ENCODE peak calls at places on chromosome 16, in seven cellular contexts. B, Q, W, H, M, X and R are unnamed samples.

GRCh38 chr16:87369796-87370719 is 13.5 kb downstream of the FBXO31 start:
- DNase-seq in M (no peak), B (no peak), Q (no peak), X (no peak), H (no peak), W (no peak), R (no peak)

GRCh38 chr16:63745456-63745855 is 1376.4 kb downstream of the CDH11 start:
- DNase-seq in M (no peak), X (no peak), H (no peak), B (no peak), W (peak; percentile 17), Q (no peak), R (no peak)

GRCh38 chr16:27767971-27768591 is 218.1 kb downstream of the KATNIP start:
- DNase-seq in W (no peak), X (no peak), B (no peak), Q (no peak), M (no peak), H (no peak), R (no peak)

GRCh38 chr16:84228321-84228838 is 11.4 kb downstream of the KCNG4 start:
- DNase-seq in X (peak; percentile 38), B (no peak), M (peak; percentile 54), H (no peak), W (peak; percentile 10), Q (peak; percentile 82), R (peak; percentile 59)

GRCh38 chr16:51245306-51245705 is 94.2 kb upstream of the SALL1 start:
- DNase-seq in M (no peak), B (no peak), H (no peak), X (no peak), W (no peak), Q (peak; percentile 46), R (no peak)

GRCh38 chr16:7161886-7162285 is 170.8 kb upstream of the RBFOX1 start:
- DNase-seq in X (no peak), H (no peak), M (no peak), W (no peak), B (no peak), Q (no peak), R (no peak)

GRCh38 chr16:12497558-12497957 is 306.1 kb downstream of the CPPED1 start:
- DNase-seq in W (no peak), X (no peak), M (no peak), Q (no peak), B (no peak), H (no peak), R (no peak)

GRCh38 chr16:4461250-4462085 is 13.0 kb downstream of the NMRAL1 start:
- DNase-seq in X (no peak), W (no peak), H (no peak), B (no peak), Q (no peak), M (peak; percentile 60), R (no peak)

GRCh38 chr16:89155184-89155679 is 16.3 kb upstream of the CDH15 start:
- DNase-seq in Q (peak; percentile 58), W (no peak), B (no peak), M (no peak), H (no peak), X (peak; percentile 30), R (peak; percentile 68)

GRCh38 chr16:21950782-21951521 is 2.2 kb upstream of the UQCRC2 start:
- DNase-seq in X (no peak), B (no peak), M (peak; percentile 17), W (peak; percentile 55), H (no peak), Q (no peak), R (no peak)

GRCh38 chr16:83532634-83533033 is 275.1 kb upstream of the HSBP1 start:
- DNase-seq in M (no peak), W (no peak), H (no peak), X (peak; percentile 28), B (no peak), Q (no peak), R (no peak)

GRCh38 chr16:610513-611381 is 20.0 kb upstream of the WFIKKN1 start:
- DNase-seq in B (peak; percentile 35), X (peak; percentile 79), M (peak; percentile 88), W (peak; percentile 83), H (peak; percentile 86), Q (peak; percentile 50), R (peak; percentile 72)

GRCh38 chr16:85474808-85475207 is 138.3 kb upstream of the GSE1 start:
- DNase-seq in X (no peak), Q (no peak), M (no peak), W (no peak), H (no peak), B (no peak), R (no peak)

GRCh38 chr16:11349599-11350276 is 4.5 kb downstream of the RMI2 start:
- DNase-seq in M (no peak), X (peak; percentile 33), H (no peak), B (no peak), Q (no peak), W (peak; percentile 71), R (peak; percentile 51)

GRCh38 chr16:85003723-85004586 is 7.4 kb downstream of the ZDHHC7 start:
- DNase-seq in H (no peak), Q (no peak), X (no peak), M (no peak), W (no peak), B (no peak), R (no peak)

GRCh38 chr16:15900901-15901465 is 12.6 kb upstream of the CEP20 start:
- DNase-seq in H (no peak), B (no peak), W (peak; percentile 70), X (no peak), Q (no peak), M (no peak), R (no peak)

GRCh38 chr16:88009566-88010342 is 58.5 kb downstream of the BANP start:
- DNase-seq in Q (no peak), W (peak; percentile 15), H (no peak), B (no peak), M (peak; percentile 79), X (no peak), R (no peak)

GRCh38 chr16:4450921-4451619 is 23.4 kb downstream of the NMRAL1 start:
- DNase-seq in H (no peak), X (no peak), W (no peak), M (peak; percentile 8), Q (no peak), B (no peak), R (no peak)

GRCh38 chr16:81608515-81609209 is 164.1 kb downstream of the CMIP start:
- DNase-seq in H (peak; percentile 58), Q (no peak), X (peak; percentile 57), W (peak; percentile 49), B (no peak), M (no peak), R (no peak)

GRCh38 chr16:2004795-2005517 is 4.7 kb downstream of the ZNF598 start:
- DNase-seq in Q (no peak), W (no peak), M (no peak), X (no peak), B (no peak), H (no peak), R (no peak)

GRCh38 chr16:2007081-2007836 is 2.4 kb downstream of the ZNF598 start:
- DNase-seq in H (no peak), B (no peak), M (no peak), W (no peak), X (no peak), Q (no peak), R (no peak)

GRCh38 chr16:2003827-2004641 is 5.6 kb downstream of the ZNF598 start:
- DNase-seq in W (peak; percentile 86), Q (peak; percentile 78), X (peak; percentile 86), B (peak; percentile 79), M (peak; percentile 99), H (peak; percentile 97), R (peak; percentile 90)

GRCh38 chr16:2006317-2006716 is 3.3 kb downstream of the ZNF598 start:
- DNase-seq in W (no peak), H (no peak), X (no peak), B (no peak), Q (no peak), M (no peak), R (no peak)

GRCh38 chr16:2005646-2006045 is 4.0 kb downstream of the ZNF598 start:
- DNase-seq in Q (no peak), B (no peak), M (peak; percentile 72), W (no peak), X (peak; percentile 29), H (no peak), R (no peak)
- TF ChIP-seq CTCF in Q (no peak), B (no peak), M (peak; percentile 71), W (no peak), X (peak; percentile 31), H (no peak), R (peak; percentile 4)

DNA sequence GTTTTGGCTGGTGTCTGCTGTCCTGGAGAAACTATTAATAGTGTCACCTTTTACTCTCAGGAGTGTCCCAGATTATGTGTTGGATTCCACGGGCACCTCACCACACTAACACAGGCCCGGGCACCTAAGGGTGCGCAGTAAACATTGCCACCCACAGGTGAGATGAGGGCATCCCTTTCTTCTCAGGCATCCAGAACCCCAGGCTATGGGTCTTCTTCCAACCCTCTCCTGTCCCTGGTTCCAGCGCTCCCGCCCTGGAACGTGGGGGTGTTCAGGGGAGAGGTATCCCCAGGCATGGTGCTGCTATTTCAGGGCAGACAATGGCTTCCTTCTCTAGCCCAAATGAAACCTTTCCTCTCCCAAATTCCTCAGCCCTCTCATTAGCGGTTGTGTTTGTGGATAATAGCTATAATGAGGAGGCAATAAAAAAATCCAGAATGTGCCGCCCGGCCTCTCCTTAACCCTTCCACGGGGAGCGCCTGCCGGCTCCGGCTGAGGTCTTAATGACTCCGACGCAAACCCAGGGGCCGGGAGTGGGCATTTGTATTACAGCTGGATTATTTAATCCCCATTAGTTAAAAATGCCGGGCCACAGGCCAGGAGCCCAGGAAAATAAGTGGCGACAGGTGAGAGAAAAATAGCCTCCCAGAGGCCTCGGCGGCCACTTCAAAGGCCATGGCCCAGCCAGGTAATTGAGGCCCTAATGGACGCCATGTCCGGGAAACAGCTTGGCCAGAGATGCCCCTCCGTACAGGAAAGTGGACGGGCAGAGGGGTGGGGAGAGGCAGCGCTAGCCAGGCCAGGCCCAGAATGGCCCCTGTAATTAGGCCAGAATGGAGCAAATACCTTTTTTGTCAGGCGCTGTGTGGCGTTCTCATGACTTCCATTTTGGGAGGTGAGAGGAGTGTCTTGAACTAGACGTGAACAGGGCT is 102.8 kb downstream of the IRX5 start:
- DNase-seq in M (no peak), W (no peak), H (no peak), Q (no peak), B (no peak), X (no peak), R (no peak)
- TF ChIP-seq CTCF in M (no peak), W (no peak), H (no peak), Q (no peak), B (no peak), X (no peak), R (no peak)

DNA sequence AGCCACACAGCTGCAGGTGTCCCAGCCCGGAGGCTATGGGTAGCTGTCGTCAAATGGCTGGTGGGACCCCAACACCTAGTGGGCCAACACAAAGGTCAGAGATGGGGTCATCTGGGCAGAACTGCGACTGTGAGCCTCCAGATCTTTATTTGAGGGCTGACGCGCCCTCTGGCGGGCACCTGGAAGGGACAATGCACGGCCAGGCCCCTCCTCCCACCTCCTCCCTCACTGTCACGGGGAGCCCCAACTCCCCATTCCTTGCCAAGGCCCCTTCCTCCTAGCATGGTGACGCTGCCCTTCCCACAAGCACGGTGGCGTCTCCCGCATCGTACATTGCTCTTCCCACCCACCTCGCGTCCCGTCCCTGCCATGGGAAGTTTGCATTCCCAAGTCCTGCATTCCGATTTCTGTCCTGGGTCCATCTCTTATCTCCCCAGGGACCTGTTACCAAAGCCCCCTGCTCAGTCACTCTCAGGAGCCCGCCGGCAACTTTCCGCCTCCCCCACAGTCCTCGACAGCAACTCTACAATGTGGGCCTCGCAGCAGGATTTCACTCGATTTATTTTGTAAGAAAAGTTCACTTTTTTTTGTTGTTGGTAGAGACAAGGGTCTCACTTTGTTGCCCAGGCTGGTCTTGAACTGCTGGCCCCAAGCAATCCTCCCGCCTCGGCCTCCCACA is 1.0 kb downstream of the TLE7 start:
- DNase-seq in B (no peak), M (peak; percentile 77), X (no peak), Q (no peak), W (no peak), H (no peak), R (no peak)
- TF ChIP-seq CTCF in B (no peak), M (peak; percentile 82), X (no peak), Q (no peak), W (no peak), H (no peak), R (no peak)

GRCh38 chr16:30369938-30370443 is 303 bp downstream of the TBC1D10B start:
- DNase-seq in W (no peak), B (no peak), Q (no peak), H (no peak), X (no peak), M (no peak), R (no peak)
- TF ChIP-seq CTCF in W (no peak), B (no peak), Q (no peak), H (no peak), X (no peak), M (no peak), R (no peak)